ENCODE peak calls at places on chromosomes 7 and 10, in five cellular contexts. X, M, Z, F and D are unnamed samples. For H3K4me1, the result is how much of the 10 kb centered on the place peaks cover.

GRCh38 chr7:69067397-69067796 is 530.9 kb upstream of the AUTS2 start:
- DNase-seq in X (no peak), M (no peak), F (no peak), Z (no peak), D (no peak)

GRCh38 chr10:122519873-122520272 is 40.7 kb upstream of the DMBT1 start:
- DNase-seq in M (no peak), X (no peak), Z (no peak), F (no peak), D (no peak)

GRCh38 chr10:23412223-23412622 is 26.7 kb upstream of the OTUD1 start:
- DNase-seq in M (no peak), F (no peak), X (no peak), Z (no peak), D (no peak)

GRCh38 chr7:117072620-117073118 is 119.4 kb downstream of the ST7 start:
- DNase-seq in X (no peak), Z (peak), F (peak), M (no peak), D (no peak)

GRCh38 chr7:32891800-32892520 is 400 bp upstream of the KBTBD2 start:
- DNase-seq in Z (peak), X (peak), F (peak), M (peak), D (peak)

GRCh38 chr10:104501864-104502579 is 139.1 kb upstream of the SORCS3 start:
- DNase-seq in F (no peak), M (no peak), X (no peak), Z (no peak), D (no peak)

GRCh38 chr10:46234431-46235060 is 52.3 kb upstream of the ANTXRL start:
- DNase-seq in F (no peak), X (no peak), M (no peak), Z (peak), D (no peak)

GRCh38 chr10:58424176-58424575 is 39.0 kb downstream of the TFAM start:
- DNase-seq in X (no peak), F (no peak), M (no peak), Z (no peak), D (no peak)

GRCh38 chr7:111390000-111390399 is 172.3 kb downstream of the IMMP2L start:
- DNase-seq in X (no peak), F (no peak), M (no peak), Z (no peak), D (no peak)

GRCh38 chr7:110943686-110944350 is 147.1 kb upstream of the LRRN3 start:
- DNase-seq in F (no peak), X (no peak), Z (no peak), M (no peak), D (no peak)

GRCh38 chr7:100087055-100087750 is 1.6 kb upstream of the COPS6 start:
- DNase-seq in M (no peak), F (no peak), X (no peak), Z (no peak), D (no peak)

GRCh38 chr10:100562806-100563293 is 27.1 kb downstream of the HIF1AN start:
- DNase-seq in M (no peak), F (no peak), X (no peak), Z (no peak), D (no peak)

GRCh38 chr7:134931487-134931886 is 54.8 kb upstream of the AGBL3 start:
- DNase-seq in F (peak), Z (peak), M (no peak), X (no peak), D (no peak)

GRCh38 chr10:72261323-72262018 is 12.3 kb upstream of the DDIT4 start:
- DNase-seq in X (peak), F (no peak), Z (no peak), M (peak), D (peak)

GRCh38 chr10:129848571-129849451 is 115.3 kb downstream of the EBF3 start:
- DNase-seq in M (no peak), F (no peak), Z (no peak), X (no peak), D (no peak)

GRCh38 chr10:43231523-43232078 is 35.3 kb downstream of the RASGEF1A start:
- DNase-seq in X (no peak), Z (no peak), M (peak), F (peak), D (no peak)

GRCh38 chr10:71396084-71396713 is 521 bp upstream of the CDH23 start:
- DNase-seq in X (no peak), Z (peak), F (peak), M (no peak), D (no peak)

GRCh38 chr10:95508730-95509129 is 52.4 kb downstream of the SORBS1 start:
- DNase-seq in F (no peak), Z (peak), X (no peak), M (no peak), D (no peak)

GRCh38 chr7:74525881-74526280 is 72.2 kb downstream of the GTF2IRD1 start:
- DNase-seq in F (no peak), M (no peak), Z (no peak), X (no peak), D (peak)

GRCh38 chr7:129343099-129343700 is 91.0 kb upstream of the STRIP2 start:
- DNase-seq in Z (peak), M (no peak), F (no peak), X (no peak), D (peak)

GRCh38 chr10:20596065-20596760 is 300.9 kb downstream of the NEBL start:
- DNase-seq in Z (no peak), X (no peak), F (no peak), M (no peak), D (no peak)

GRCh38 chr7:102992820-102993531 is 80.2 kb downstream of the LRRC17 start:
- DNase-seq in F (no peak), M (no peak), Z (peak), X (no peak), D (peak)

GRCh38 chr10:99711129-99711719 is 20.7 kb downstream of the COX15 start:
- DNase-seq in Z (peak), M (peak), F (no peak), X (no peak), D (peak)

GRCh38 chr10:33459597-33459996 is 125.1 kb upstream of the NRP1 start:
- DNase-seq in F (no peak), Z (no peak), X (no peak), M (no peak), D (no peak)

GRCh38 chr10:79038841-79039201 is 29.9 kb upstream of the ZMIZ1 start:
- DNase-seq in X (no peak), Z (no peak), F (no peak), M (no peak), D (no peak)

GRCh38 chr7:86833360-86833759 is 189.7 kb downstream of the GRM3 start:
- DNase-seq in Z (no peak), M (no peak), F (no peak), X (no peak), D (no peak)

GRCh38 chr7:117737882-117738281 is 135.4 kb downstream of the CTTNBP2 start:
- DNase-seq in M (no peak), X (no peak), Z (no peak), F (no peak), D (no peak)

GRCh38 chr7:138527746-138528223 is 67.7 kb downstream of the TRIM24 start:
- DNase-seq in F (no peak), X (no peak), M (no peak), Z (peak), D (no peak)

GRCh38 chr7:82677493-82677892 is 233.9 kb upstream of the CACNA2D1 start:
- DNase-seq in M (peak), F (no peak), Z (no peak), X (peak), D (no peak)

GRCh38 chr7:842436-843031 is 10.3 kb downstream of the SUN1 start:
- DNase-seq in Z (no peak), M (no peak), F (no peak), X (no peak), D (no peak)

GRCh38 chr7:146591976-146592375 is 475.4 kb downstream of the CNTNAP2 start:
- DNase-seq in Z (no peak), X (no peak), F (no peak), M (no peak), D (no peak)

GRCh38 chr10:60101821-60102220 is 195.5 kb upstream of the CCDC6 start:
- DNase-seq in Z (no peak), F (no peak), M (no peak), X (no peak), D (no peak)

GRCh38 chr10:42970451-42971250 is 106.2 kb upstream of the RET start:
- DNase-seq in X (no peak), F (no peak), M (no peak), Z (peak), D (peak)

GRCh38 chr10:100184426-100185219 is 1.2 kb downstream of the ERLIN1 start:
- DNase-seq in Z (no peak), F (no peak), M (no peak), X (no peak), D (peak)

GRCh38 chr7:81447351-81447952 is 322.4 kb downstream of the HGF start:
- DNase-seq in Z (no peak), X (no peak), M (no peak), F (no peak), D (peak)

GRCh38 chr7:1555046-1555812 is 776 bp downstream of the TMEM184A start:
- DNase-seq in M (no peak), X (no peak), F (no peak), Z (no peak), D (peak)

GRCh38 chr7:73706122-73707044 is 13.1 kb downstream of the STX1A start:
- DNase-seq in M (no peak), Z (no peak), F (no peak), X (no peak), D (no peak)

GRCh38 chr7:134368851-134369533 is 52.3 kb upstream of the SLC35B4 start:
- DNase-seq in F (no peak), M (no peak), Z (no peak), X (no peak), D (peak)

GRCh38 chr7:69880848-69881247 is 282.6 kb downstream of the AUTS2 start:
- DNase-seq in F (no peak), Z (no peak), X (no peak), M (no peak), D (no peak)

GRCh38 chr7:3431306-3431705 is 130.3 kb downstream of the SDK1 start:
- DNase-seq in F (no peak), M (no peak), Z (no peak), X (no peak), D (no peak)

GRCh38 chr7:3427957-3428356 is 126.9 kb downstream of the SDK1 start:
- DNase-seq in Z (no peak), F (no peak), X (no peak), M (peak), D (no peak)

GRCh38 chr7:3430588-3430987 is 129.5 kb downstream of the SDK1 start:
- DNase-seq in X (no peak), F (no peak), M (no peak), Z (no peak), D (no peak)

GRCh38 chr7:3432916-3433315 is 131.9 kb downstream of the SDK1 start:
- DNase-seq in X (no peak), F (no peak), Z (no peak), M (no peak), D (no peak)

GRCh38 chr7:3429981-3430380 is 128.9 kb downstream of the SDK1 start:
- DNase-seq in X (no peak), M (no peak), Z (no peak), F (no peak), D (no peak)
- H3K27ac ChIP-seq in X (no peak), M (no peak), Z (no peak), F (no peak), D (no peak)

GRCh38 chr10:132603851-132604533 is 66.4 kb downstream of the INPP5A start:
- DNase-seq in Z (no peak), M (no peak), F (no peak), X (no peak), D (no peak)
- H3K4me1 ChIP-seq in Z (under half), M (under half), F (under half), X (under half), D (under half)

DNA sequence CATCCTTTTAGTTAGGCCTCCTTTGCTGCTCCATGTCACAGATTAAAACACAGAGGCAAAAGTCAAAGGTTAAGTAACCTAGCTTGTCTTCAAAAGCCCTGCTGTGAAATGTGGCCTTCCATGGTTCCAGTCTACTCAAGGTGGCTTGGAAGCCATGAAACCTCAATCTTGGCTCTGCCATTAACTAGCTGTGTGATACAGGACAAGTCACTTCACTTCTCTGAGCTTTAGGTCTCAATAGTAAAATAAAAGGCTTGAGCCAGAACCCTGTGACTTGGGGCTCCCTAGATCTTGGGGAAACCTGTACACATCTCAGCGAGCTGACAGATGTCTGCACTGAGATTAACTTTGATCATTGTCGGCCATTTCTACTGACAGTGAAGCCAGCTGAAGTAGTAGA is 48.0 kb upstream of the KMT2E start:
- DNase-seq in F (no peak), X (no peak), Z (no peak), M (no peak), D (no peak)
- H3K27ac ChIP-seq in F (no peak), X (no peak), Z (no peak), M (no peak), D (no peak)

GRCh38 chr7:44385384-44386138 is 60.2 kb upstream of the CAMK2B start:
- DNase-seq in M (no peak), F (no peak), Z (no peak), X (no peak), D (peak)

GRCh38 chr7:44384586-44385383 is 59.4 kb upstream of the CAMK2B start:
- DNase-seq in Z (no peak), M (no peak), X (no peak), F (no peak), D (peak)

GRCh38 chr7:44381494-44382220 is 56.3 kb upstream of the CAMK2B start:
- DNase-seq in F (no peak), X (no peak), M (no peak), Z (no peak), D (peak)

GRCh38 chr7:44382459-44383300 is 57.3 kb upstream of the CAMK2B start:
- DNase-seq in F (no peak), X (no peak), M (no peak), Z (no peak), D (peak)

DNA sequence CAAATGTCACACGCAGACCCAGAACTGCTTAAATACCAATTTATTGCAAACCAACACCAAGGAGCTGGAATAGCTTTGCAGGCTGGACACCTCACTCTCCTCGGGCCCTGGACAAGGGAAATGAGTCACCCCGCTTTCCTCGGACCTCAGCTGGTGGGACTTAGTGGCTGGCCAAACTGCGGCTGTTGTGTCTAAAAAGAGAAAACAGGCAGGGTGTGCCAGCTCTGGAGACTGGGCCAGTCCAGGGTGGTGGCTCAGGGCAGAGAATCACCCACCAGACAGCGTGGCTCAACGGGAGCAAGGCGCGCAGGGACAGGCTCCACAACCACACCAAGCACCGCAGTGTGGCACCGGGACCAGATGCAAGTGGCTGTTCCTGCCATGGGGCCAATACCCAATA is 58.2 kb upstream of the CAMK2B start:
- DNase-seq in Z (no peak), X (no peak), M (no peak), F (no peak), D (peak)
- H3K4me1 ChIP-seq in Z (under half), X (under half), M (under half), F (under half), D (under half)